ENCODE peak calls at places on chromosome 1, in six cellular contexts. Y is stomach; X is sigmoid colon; P is psoas muscle; D is BE2C; C is CD8-positive, alpha-beta memory T cell. E is an unnamed sample. For H3K4me1, the result is how much of the 10 kb centered on the place peaks cover.

GRCh38 chr1:161342836-161343235 is 24.8 kb downstream of the CFAP126 start:
- DNase-seq in Y (no peak), X (no peak), P (no peak), D (no peak), C (no peak), E (no peak)

GRCh38 chr1:181083842-181084605 is 4.5 kb upstream of the IER5 start:
- DNase-seq in Y (peak), X (peak), P (peak), D (peak), C (peak), E (peak)

GRCh38 chr1:196071452-196071851 is 536.8 kb downstream of the KCNT2 start:
- DNase-seq in Y (no peak), X (no peak), P (no peak), D (no peak), C (no peak), E (no peak)

GRCh38 chr1:25774921-25775774 is 24.8 kb upstream of the SELENON start:
- DNase-seq in Y (no peak), X (no peak), P (no peak), D (peak), C (peak), E (no peak)

GRCh38 chr1:116740296-116740695 is 13.9 kb upstream of the CD2 start:
- DNase-seq in Y (no peak), X (no peak), P (no peak), D (no peak), C (no peak), E (no peak)

GRCh38 chr1:58882322-58882951 is 98.6 kb upstream of the JUN start:
- DNase-seq in Y (no peak), X (no peak), P (no peak), D (no peak), C (no peak), E (no peak)

GRCh38 chr1:28437924-28438699 is 67.7 kb upstream of the RCC1 start:
- DNase-seq in Y (peak), X (peak), P (peak), D (peak), C (no peak), E (peak)

GRCh38 chr1:50080904-50081586 is 27.7 kb upstream of the ELAVL4 start:
- DNase-seq in Y (no peak), X (no peak), P (no peak), D (peak), C (no peak), E (no peak)

GRCh38 chr1:224082146-224082545 is 31.8 kb upstream of the FBXO28 start:
- DNase-seq in Y (no peak), X (no peak), P (no peak), D (no peak), C (no peak), E (no peak)

GRCh38 chr1:86925742-86926141 is 11.3 kb downstream of the HS2ST1 start:
- DNase-seq in Y (no peak), X (no peak), P (no peak), D (no peak), C (no peak), E (no peak)

GRCh38 chr1:116370186-116370585 is 2.9 kb upstream of the ATP1A1 start:
- DNase-seq in Y (no peak), X (no peak), P (no peak), D (no peak), C (no peak), E (no peak)

GRCh38 chr1:234858722-234859121 is 248.7 kb upstream of the IRF2BP2 start:
- DNase-seq in Y (no peak), X (no peak), P (no peak), D (no peak), C (no peak), E (no peak)

GRCh38 chr1:15212216-15212988 is 34.6 kb upstream of the FHAD1 start:
- DNase-seq in Y (peak), X (no peak), P (peak), D (no peak), C (no peak), E (no peak)

GRCh38 chr1:23719162-23719820 is 24.0 kb upstream of the ELOA start:
- DNase-seq in Y (peak), X (no peak), P (peak), D (no peak), C (no peak), E (no peak)

GRCh38 chr1:25022361-25023189 is 92.5 kb upstream of the RUNX3 start:
- DNase-seq in Y (peak), X (peak), P (peak), D (no peak), C (peak), E (peak)

GRCh38 chr1:85327759-85328158 is 51.3 kb upstream of the BCL10 start:
- DNase-seq in Y (no peak), X (no peak), P (no peak), D (no peak), C (no peak), E (no peak)
- H3K4me1 ChIP-seq in Y (under half), X (under half), P (under half), D (under half), C (under half), E (under half)

DNA sequence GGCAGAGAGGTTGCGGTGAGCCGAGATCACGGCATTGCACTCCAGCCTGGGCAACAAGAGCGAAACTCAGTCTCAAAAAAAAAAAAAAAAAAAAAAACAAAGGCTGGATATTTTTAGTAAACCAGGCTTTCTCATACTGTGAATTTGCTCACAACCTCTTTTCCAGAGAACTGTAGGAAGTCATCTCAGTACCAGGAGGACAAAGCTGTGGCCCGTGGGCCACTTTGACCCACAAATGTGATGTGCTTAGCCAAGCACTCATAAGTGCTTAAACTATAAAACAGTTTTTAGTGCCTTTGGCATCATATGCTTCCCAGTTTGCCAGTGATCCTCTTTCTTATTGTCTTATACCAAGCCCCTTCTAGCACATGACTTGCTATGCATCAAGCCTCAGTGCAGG is 46.5 kb downstream of the RNF11 start:
- DNase-seq in Y (no peak), X (no peak), P (no peak), D (no peak), C (no peak), E (no peak)
- H3K4me3 ChIP-seq in Y (no peak), X (no peak), P (no peak), D (no peak), C (no peak), E (no peak)

GRCh38 chr1:19007491-19008441 is 51.3 kb upstream of the IFFO2 start:
- DNase-seq in Y (peak), X (no peak), P (no peak), D (no peak), C (no peak), E (no peak)
- H3K4me1 ChIP-seq in Y (half or more), X (under half), P (under half), D (under half), C (under half), E (under half)

GRCh38 chr1:210340751-210341328 is 12.1 kb downstream of the HHAT start:
- DNase-seq in Y (no peak), X (no peak), P (no peak), D (no peak), C (no peak), E (no peak)

GRCh38 chr1:210344706-210345105 is 16.0 kb downstream of the HHAT start:
- DNase-seq in Y (no peak), X (no peak), P (no peak), D (no peak), C (no peak), E (no peak)

GRCh38 chr1:210339500-210339899 is 10.8 kb downstream of the HHAT start:
- DNase-seq in Y (no peak), X (no peak), P (no peak), D (no peak), C (no peak), E (no peak)

GRCh38 chr1:210340311-210340710 is 11.6 kb downstream of the HHAT start:
- DNase-seq in Y (no peak), X (no peak), P (no peak), D (no peak), C (no peak), E (no peak)

DNA sequence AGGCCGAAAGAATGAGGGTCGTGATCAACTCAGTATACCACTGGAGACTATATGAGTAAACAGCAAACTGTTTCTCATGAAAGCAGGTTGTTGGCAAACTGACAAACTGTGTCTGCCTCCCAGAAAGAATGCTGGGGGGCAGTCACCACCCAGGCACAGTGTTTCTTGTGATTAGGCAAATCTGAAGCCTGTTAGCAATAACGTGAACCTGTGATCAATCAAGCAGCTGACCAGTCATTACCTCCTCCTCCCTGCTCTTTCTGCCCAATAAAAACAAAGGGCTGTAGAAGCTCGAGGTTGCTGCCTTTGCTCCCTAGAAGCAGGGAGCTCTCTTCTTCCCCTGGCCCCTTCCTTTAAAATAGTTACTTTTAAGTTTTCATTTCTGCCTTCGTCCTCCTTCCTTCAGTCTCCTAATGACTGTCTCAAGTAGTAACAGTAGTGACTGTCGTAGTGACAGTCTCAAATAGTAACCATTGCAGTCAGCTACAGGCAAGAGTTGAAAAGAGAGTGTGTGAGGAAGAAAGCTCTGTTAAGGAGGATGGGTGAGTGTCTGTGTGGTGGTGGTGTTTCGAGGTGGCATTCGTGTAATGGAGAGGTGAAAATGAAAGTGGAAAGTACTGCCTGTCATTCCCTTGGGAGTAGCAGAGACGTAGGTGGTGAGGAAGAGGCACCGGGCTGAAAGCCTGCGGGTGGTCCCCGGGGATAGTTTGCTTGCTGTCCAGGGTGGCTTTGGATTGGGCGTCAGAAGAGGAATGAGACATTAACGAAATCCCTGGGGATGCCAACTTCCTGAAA is 14.5 kb downstream of the HHAT start:
- DNase-seq in Y (no peak), X (no peak), P (no peak), D (peak), C (no peak), E (no peak)
- H3K4me3 ChIP-seq in Y (peak), X (peak), P (peak), D (peak), C (no peak), E (peak)

GRCh38 chr1:193260056-193260750 is 73.8 kb upstream of the B3GALT2 start:
- DNase-seq in Y (no peak), X (no peak), P (no peak), D (no peak), C (no peak), E (no peak)
- H3K4me1 ChIP-seq in Y (under half), X (under half), P (under half), D (under half), C (under half), E (under half)

DNA sequence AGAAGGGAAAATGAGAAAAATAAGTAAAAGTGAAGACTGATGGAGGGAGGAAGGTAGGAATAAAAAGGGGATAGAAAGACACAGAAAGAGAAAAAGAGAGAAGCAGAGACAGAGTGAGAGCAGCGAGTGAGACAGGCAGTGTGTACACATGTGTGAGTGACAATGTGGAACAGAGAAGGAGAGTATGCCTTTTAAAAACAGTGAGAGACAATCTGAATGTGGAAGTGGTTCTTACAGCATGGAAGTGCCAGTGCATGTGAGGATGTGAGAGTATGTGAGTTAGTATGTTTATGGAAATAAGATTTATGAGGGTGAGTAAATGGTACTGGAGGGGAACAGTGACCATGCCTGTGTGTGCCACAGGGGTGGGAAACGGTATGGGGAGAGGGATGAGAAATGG is 1.2 kb downstream of the NEGR1 start:
- DNase-seq in Y (no peak), X (no peak), P (no peak), D (no peak), C (no peak), E (no peak)
- H3K4me3 ChIP-seq in Y (peak), X (peak), P (peak), D (no peak), C (no peak), E (peak)

DNA sequence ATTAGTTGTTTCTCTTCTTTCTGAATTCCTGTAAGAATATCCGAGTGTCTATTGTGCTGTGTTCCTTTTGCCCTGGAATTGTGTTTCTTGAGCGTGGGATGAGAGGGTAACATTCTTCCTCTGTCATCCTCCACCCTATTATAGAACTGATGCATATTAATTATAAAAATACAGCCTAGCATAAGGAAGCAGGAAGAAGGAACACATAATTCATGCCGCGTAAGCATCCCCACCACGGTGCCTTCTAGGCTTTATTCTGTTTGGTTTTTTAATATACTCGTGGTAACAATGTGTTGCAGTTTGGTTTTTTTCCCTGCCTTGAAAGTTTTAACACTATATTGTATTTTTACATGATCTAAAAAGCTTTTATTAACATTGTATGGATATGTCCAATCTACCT is 65.7 kb downstream of the GALNT2 start:
- DNase-seq in Y (no peak), X (no peak), P (no peak), D (no peak), C (no peak), E (no peak)
- H3K4me1 ChIP-seq in Y (under half), X (under half), P (under half), D (under half), C (under half), E (under half)

GRCh38 chr1:90725961-90726715 is 9.0 kb upstream of the BARHL2 start:
- DNase-seq in Y (no peak), X (no peak), P (no peak), D (no peak), C (no peak), E (no peak)

GRCh38 chr1:90724361-90724760 is 7.3 kb upstream of the BARHL2 start:
- DNase-seq in Y (no peak), X (no peak), P (no peak), D (no peak), C (no peak), E (no peak)

GRCh38 chr1:90724926-90725325 is 7.8 kb upstream of the BARHL2 start:
- DNase-seq in Y (no peak), X (no peak), P (no peak), D (no peak), C (no peak), E (no peak)

GRCh38 chr1:90726716-90727480 is 9.8 kb upstream of the BARHL2 start:
- DNase-seq in Y (no peak), X (no peak), P (no peak), D (no peak), C (no peak), E (no peak)

DNA sequence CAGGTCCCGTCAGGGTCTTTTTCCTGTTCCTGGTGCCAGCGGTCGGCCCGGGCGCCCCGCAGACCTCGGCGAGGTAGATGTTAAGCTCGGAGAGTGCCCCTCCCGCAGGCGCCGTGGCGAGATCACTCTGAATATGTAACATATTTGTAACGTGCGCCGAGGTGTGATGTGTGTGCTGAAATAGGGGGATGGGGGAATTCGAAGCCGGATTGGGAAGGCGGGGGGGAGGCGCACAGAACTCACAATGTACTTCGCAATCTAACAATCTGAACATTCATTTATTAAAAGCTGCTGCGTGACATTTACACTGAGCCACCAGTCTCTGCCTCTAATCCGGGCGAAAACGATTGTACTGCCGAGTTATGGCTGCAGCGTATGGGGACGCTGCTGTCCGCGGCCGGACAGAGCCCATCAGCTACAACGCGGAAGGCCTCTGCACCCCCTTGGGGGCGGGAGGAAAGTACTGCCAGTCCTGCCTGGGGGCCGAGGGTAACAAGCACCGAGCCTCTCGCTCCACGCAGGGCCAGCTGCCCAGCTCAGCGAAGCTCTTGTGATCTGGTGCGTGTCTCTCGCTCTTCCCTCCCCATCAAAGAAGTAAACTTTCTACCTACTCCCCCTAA is 8.3 kb upstream of the BARHL2 start:
- DNase-seq in Y (no peak), X (no peak), P (no peak), D (no peak), C (no peak), E (no peak)
- H3K4me3 ChIP-seq in Y (peak), X (peak), P (peak), D (no peak), C (peak), E (peak)

DNA sequence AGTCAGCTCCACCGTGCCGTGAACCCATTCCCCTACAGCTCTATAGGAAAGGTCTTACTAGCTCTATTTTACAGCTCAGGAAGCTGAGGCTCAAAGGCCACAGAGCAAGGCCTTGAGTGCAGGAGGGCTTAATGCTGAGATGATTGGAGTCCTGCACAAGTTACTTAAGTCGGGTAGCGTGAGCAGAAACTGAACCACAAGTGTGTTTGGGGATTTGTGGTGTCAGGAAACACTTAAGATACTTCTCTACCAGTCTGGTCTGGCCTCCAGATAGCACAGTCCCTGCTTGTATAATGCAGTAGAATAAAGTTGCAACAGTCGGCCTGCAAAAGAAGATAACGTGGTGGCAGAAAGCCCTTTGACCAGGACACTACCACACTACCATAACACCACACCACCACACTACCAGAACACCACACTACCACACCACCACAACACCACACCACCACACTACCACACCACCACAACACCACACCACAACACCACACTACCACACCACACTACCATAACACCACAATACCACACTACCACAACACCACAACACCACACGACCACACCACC is 118.1 kb downstream of the SPSB1 start:
- DNase-seq in Y (no peak), X (no peak), P (no peak), D (no peak), C (no peak), E (no peak)
- H3K4me1 ChIP-seq in Y (under half), X (under half), P (under half), D (under half), C (under half), E (under half)